ENCODE peak calls at places on chromosome 6, in six cellular contexts. S, R, I, K, A and X are unnamed samples.

GRCh38 chr6:111503660-111504059 is 20.6 kb upstream of the REV3L start:
- DNase-seq in R (no peak), I (no peak), K (no peak), S (no peak), A (no peak), X (no peak)

GRCh38 chr6:150395388-150396009 is 26.7 kb downstream of the IYD start:
- DNase-seq in R (no peak), I (peak; percentile 52), S (peak; percentile 47), A (no peak), K (peak; percentile 63), X (peak; percentile 19)

GRCh38 chr6:2502096-2502997 is 248.4 kb downstream of the MYLK4 start:
- DNase-seq in K (no peak), I (no peak), S (no peak), A (no peak), R (no peak), X (no peak)

GRCh38 chr6:50816115-50816675 is 2.5 kb upstream of the TFAP2B start:
- DNase-seq in S (peak; percentile 73), R (peak; percentile 19), I (peak; percentile 40), K (peak; percentile 79), A (peak; percentile 58), X (no peak)

GRCh38 chr6:108714012-108714773 is 134.0 kb upstream of the ARMC2 start:
- DNase-seq in S (no peak), K (no peak), R (no peak), I (peak; percentile 9), A (no peak), X (no peak)

GRCh38 chr6:3294921-3295871 is 36.4 kb downstream of the PSMG4 start:
- DNase-seq in S (no peak), I (no peak), A (no peak), K (no peak), R (no peak), X (no peak)

GRCh38 chr6:158476389-158476788 is 83.5 kb upstream of the TMEM181 start:
- DNase-seq in R (no peak), S (no peak), K (no peak), A (no peak), I (no peak), X (no peak)

GRCh38 chr6:157218371-157219198 is 104.7 kb downstream of the TMEM242 start:
- DNase-seq in I (no peak), K (peak; percentile 39), A (no peak), S (no peak), R (no peak), X (no peak)

GRCh38 chr6:30836431-30836866 is 47.9 kb upstream of the DDR1 start:
- DNase-seq in S (peak; percentile 67), K (no peak), R (no peak), I (peak; percentile 29), A (no peak), X (no peak)

GRCh38 chr6:158231551-158232444 is 63.6 kb downstream of the GTF2H5 start:
- DNase-seq in K (peak; percentile 87), I (peak; percentile 51), R (peak; percentile 81), A (peak; percentile 60), S (peak; percentile 47), X (peak; percentile 84)

GRCh38 chr6:37496951-37497885 is 2.5 kb downstream of the CCDC167 start:
- DNase-seq in S (no peak), A (no peak), R (no peak), I (no peak), K (no peak), X (no peak)

GRCh38 chr6:157273756-157274088 is 49.6 kb downstream of the TMEM242 start:
- DNase-seq in A (peak; percentile 46), K (no peak), I (no peak), R (peak; percentile 62), S (no peak), X (peak; percentile 71)

GRCh38 chr6:110282412-110282811 is 75.7 kb downstream of the METTL24 start:
- DNase-seq in I (no peak), S (no peak), R (no peak), A (no peak), K (no peak), X (no peak)

GRCh38 chr6:20630617-20631448 is 96.6 kb downstream of the CDKAL1 start:
- DNase-seq in R (no peak), A (no peak), K (no peak), I (no peak), S (no peak), X (no peak)

GRCh38 chr6:56804996-56805395 is 149.9 kb upstream of the BEND6 start:
- DNase-seq in K (no peak), R (no peak), A (no peak), S (no peak), I (peak; percentile 50), X (no peak)

GRCh38 chr6:118843685-118844390 is 50.1 kb upstream of the ASF1A start:
- DNase-seq in R (no peak), S (no peak), A (no peak), K (no peak), I (no peak), X (peak; percentile 23)

GRCh38 chr6:82686719-82687118 is 323.1 kb downstream of the TPBG start:
- DNase-seq in R (no peak), K (no peak), A (no peak), S (no peak), I (no peak), X (no peak)

GRCh38 chr6:25922301-25922700 is 8.2 kb downstream of the SLC17A2 start:
- DNase-seq in K (no peak), I (no peak), S (no peak), R (no peak), A (no peak), X (no peak)

GRCh38 chr6:47700051-47700450 is 1.7 kb downstream of the ADGRF4 start:
- DNase-seq in I (peak; percentile 8), K (no peak), A (no peak), R (no peak), S (peak; percentile 58), X (no peak)

GRCh38 chr6:24359640-24360454 is 2.0 kb upstream of the DCDC2 start:
- DNase-seq in S (peak; percentile 81), A (peak; percentile 87), R (peak; percentile 48), K (peak; percentile 88), I (peak; percentile 70), X (peak; percentile 48)

GRCh38 chr6:16633961-16634360 is 127.3 kb downstream of the ATXN1 start:
- DNase-seq in K (no peak), R (no peak), S (no peak), A (no peak), I (no peak), X (no peak)

GRCh38 chr6:2436391-2437154 is 191.2 kb upstream of the GMDS start:
- DNase-seq in S (no peak), I (no peak), A (no peak), R (no peak), K (no peak), X (no peak)

GRCh38 chr6:20182926-20183521 is 29.2 kb downstream of the MBOAT1 start:
- DNase-seq in K (no peak), I (no peak), R (no peak), A (no peak), S (peak; percentile 69), X (no peak)

GRCh38 chr6:106974999-106975698 is 620 bp upstream of the CD24 start:
- DNase-seq in R (no peak), A (no peak), K (peak; percentile 89), I (no peak), S (no peak), X (peak; percentile 27)

GRCh38 chr6:166763606-166764472 is 136.8 kb upstream of the RPS6KA2 start:
- DNase-seq in I (no peak), S (no peak), A (no peak), R (no peak), K (no peak), X (no peak)

GRCh38 chr6:113067612-113068262 is 720.6 kb downstream of the RFPL4B start:
- DNase-seq in R (no peak), A (no peak), S (no peak), I (no peak), K (no peak), X (no peak)

GRCh38 chr6:90701146-90701781 is 114.4 kb upstream of the MAP3K7 start:
- DNase-seq in A (no peak), S (peak; percentile 5), R (no peak), K (no peak), I (no peak), X (no peak)

GRCh38 chr6:36998723-36999466 is 6.6 kb upstream of the FGD2 start:
- DNase-seq in S (no peak), R (no peak), A (no peak), I (no peak), K (no peak), X (no peak)

GRCh38 chr6:111711476-111711875 is 105.8 kb upstream of the TRAF3IP2 start:
- DNase-seq in A (no peak), I (no peak), S (no peak), R (no peak), K (no peak), X (no peak)

GRCh38 chr6:134216304-134217029 is 101.4 kb downstream of the SGK1 start:
- DNase-seq in S (no peak), K (no peak), A (no peak), I (no peak), R (no peak), X (no peak)

GRCh38 chr6:112780498-112781096 is 433.5 kb downstream of the RFPL4B start:
- DNase-seq in A (peak; percentile 5), S (peak; percentile 57), I (peak; percentile 79), R (no peak), K (peak; percentile 75), X (peak; percentile 1)

GRCh38 chr6:47655719-47656595 is 42.4 kb upstream of the ADGRF4 start:
- DNase-seq in K (no peak), I (peak; percentile 2), A (peak; percentile 3), R (no peak), S (peak; percentile 80), X (no peak)

GRCh38 chr6:151325075-151326050 is 66.0 kb downstream of the ZBTB2 start:
- DNase-seq in K (peak; percentile 50), I (peak; percentile 23), S (peak; percentile 52), A (no peak), R (no peak), X (no peak)

GRCh38 chr6:71406871-71407860 is 118.6 kb downstream of the OGFRL1 start:
- DNase-seq in I (no peak), A (no peak), R (no peak), K (peak; percentile 50), S (no peak), X (no peak)